ENCODE peak calls at places on chromosomes 6 and 20, in four cellular contexts. W is cardiac muscle cell, O is T-cell, B is left cardiac atrium. L is an unnamed sample.
A peak's percentile ranks its signal among the peaks of the same experiment; 100 is the strongest.

GRCh38 chr6:113894712-113895674 is 37.8 kb downstream of the MARCKS start:
- DNase-seq in W (no peak), O (no peak), B (no peak), L (no peak)

GRCh38 chr20:25249198-25249931 is 1.5 kb downstream of the PYGB start:
- DNase-seq in W (no peak), O (no peak), B (no peak), L (no peak)

GRCh38 chr20:33209789-33210188 is 7.4 kb upstream of the BPIFA3 start:
- DNase-seq in W (peak; percentile 93), O (no peak), B (peak; percentile 71), L (peak; percentile 90)

GRCh38 chr6:108781419-108782110 is 66.7 kb upstream of the ARMC2 start:
- DNase-seq in W (no peak), O (no peak), B (no peak), L (no peak)

GRCh38 chr6:149935668-149936067 is 6.1 kb upstream of the ULBP2 start:
- DNase-seq in W (no peak), O (no peak), B (no peak), L (no peak)

GRCh38 chr6:25377672-25378071 is 98.5 kb downstream of the CARMIL1 start:
- DNase-seq in W (no peak), O (no peak), B (no peak), L (no peak)

GRCh38 chr6:163583558-163583957 is 169.0 kb downstream of the QKI start:
- DNase-seq in W (no peak), O (no peak), B (no peak), L (no peak)

GRCh38 chr20:52747736-52748135 is 224.4 kb upstream of the TSHZ2 start:
- DNase-seq in W (peak; percentile 35), O (no peak), B (no peak), L (peak; percentile 23)

GRCh38 chr6:12350644-12351173 is 60.5 kb downstream of the EDN1 start:
- DNase-seq in W (no peak), O (no peak), B (no peak), L (no peak)

GRCh38 chr20:20085071-20085470 is 32.7 kb downstream of the CFAP61 start:
- DNase-seq in W (no peak), O (no peak), B (no peak), L (no peak)

GRCh38 chr6:149318581-149319286 is 1.2 kb downstream of the TAB2 start:
- DNase-seq in W (peak; percentile 59), O (peak; percentile 40), B (no peak), L (no peak)

GRCh38 chr20:61414455-61414991 is 162.5 kb downstream of the CDH4 start:
- DNase-seq in W (no peak), O (no peak), B (no peak), L (no peak)

GRCh38 chr20:23629542-23630391 is 8.0 kb downstream of the CST3 start:
- DNase-seq in W (no peak), O (no peak), B (no peak), L (no peak)

GRCh38 chr6:3005874-3006273 is 6.2 kb downstream of the NQO2 start:
- DNase-seq in W (no peak), O (no peak), B (no peak), L (no peak)

GRCh38 chr6:99761701-99762100 is 155.1 kb downstream of the PRDM13 start:
- DNase-seq in W (no peak), O (no peak), B (no peak), L (no peak)

GRCh38 chr6:96862560-96862959 is 25.3 kb upstream of the GPR63 start:
- DNase-seq in W (no peak), O (no peak), B (no peak), L (no peak)

GRCh38 chr20:33664762-33665144 is 2.0 kb upstream of the ACTL10 start:
- DNase-seq in W (no peak), O (no peak), B (no peak), L (no peak)

GRCh38 chr20:52974155-52974554 is 2.0 kb downstream of the TSHZ2 start:
- DNase-seq in W (no peak), O (peak; percentile 21), B (no peak), L (no peak)

GRCh38 chr6:75381878-75382633 is 97.5 kb upstream of the TMEM30A start:
- DNase-seq in W (no peak), O (no peak), B (no peak), L (no peak)

GRCh38 chr20:24958506-24959385 is 9.7 kb downstream of the CST7 start:
- DNase-seq in W (no peak), O (no peak), B (no peak), L (no peak)

GRCh38 chr6:13395272-13396237 is 67.2 kb upstream of the TBC1D7 start:
- DNase-seq in W (peak; percentile 73), O (no peak), B (peak; percentile 90), L (no peak)

GRCh38 chr20:64237316-64237715 is 18.2 kb upstream of the PCMTD2 start:
- DNase-seq in W (no peak), O (no peak), B (peak; percentile 19), L (no peak)

GRCh38 chr20:40650707-40651106 is 38.3 kb downstream of the MAFB start:
- DNase-seq in W (no peak), O (no peak), B (no peak), L (no peak)

GRCh38 chr6:17703256-17703694 is 3.5 kb downstream of the NUP153 start:
- DNase-seq in W (no peak), O (no peak), B (no peak), L (no peak)

GRCh38 chr6:22113046-22113766 is 183.6 kb downstream of the PRL start:
- DNase-seq in W (no peak), O (no peak), B (peak; percentile 53), L (no peak)

GRCh38 chr6:168045706-168046620 is 33.0 kb downstream of the FRMD1 start:
- DNase-seq in W (no peak), O (no peak), B (no peak), L (no peak)

GRCh38 chr20:5716953-5717352 is 33.2 kb upstream of the SHLD1 start:
- DNase-seq in W (no peak), O (no peak), B (no peak), L (no peak)

GRCh38 chr6:26295691-26296555 is 69.1 kb upstream of the BTN3A2 start:
- DNase-seq in W (no peak), O (no peak), B (no peak), L (no peak)

GRCh38 chr6:80126657-80127350 is 20.3 kb downstream of the BCKDHB start:
- DNase-seq in W (no peak), O (no peak), B (no peak), L (no peak)

GRCh38 chr6:84976516-84977420 is 212.4 kb upstream of the TBX18 start:
- DNase-seq in W (no peak), O (no peak), B (no peak), L (no peak)